ENCODE peak calls at places on chromosome 6, in five cellular contexts. One of them, this sample, is unnamed.

GRCh38 chr6:28347119-28347518 is 2.6 kb upstream of the ZKSCAN3 start:
- DNase-seq in bronchial epithelial cell: no peak
- DNase-seq in epithelial cell of esophagus: no peak
- DNase-seq in activated CD8-positive, alpha-beta memory T cell treated with anti-CD3 and anti-CD28 coated beads for 24 hours: no peak
- DNase-seq in choroid plexus epithelial cell: no peak
- DNase-seq in this sample: no peak

GRCh38 chr6:168793649-168794048 is 352.7 kb downstream of the SMOC2 start:
- DNase-seq in activated CD8-positive, alpha-beta memory T cell treated with anti-CD3 and anti-CD28 coated beads for 24 hours: no peak
- DNase-seq in bronchial epithelial cell: no peak
- DNase-seq in epithelial cell of esophagus: no peak
- DNase-seq in choroid plexus epithelial cell: no peak
- DNase-seq in this sample: no peak

GRCh38 chr6:112511441-112511840 is 164.3 kb downstream of the RFPL4B start:
- DNase-seq in epithelial cell of esophagus: peak
- DNase-seq in activated CD8-positive, alpha-beta memory T cell treated with anti-CD3 and anti-CD28 coated beads for 24 hours: no peak
- DNase-seq in bronchial epithelial cell: peak
- DNase-seq in choroid plexus epithelial cell: no peak
- DNase-seq in this sample: peak

GRCh38 chr6:122567034-122567433 is 43.2 kb upstream of the PKIB start:
- DNase-seq in bronchial epithelial cell: no peak
- DNase-seq in epithelial cell of esophagus: no peak
- DNase-seq in choroid plexus epithelial cell: no peak
- DNase-seq in activated CD8-positive, alpha-beta memory T cell treated with anti-CD3 and anti-CD28 coated beads for 24 hours: no peak
- DNase-seq in this sample: no peak

GRCh38 chr6:79544299-79544927 is 7.2 kb upstream of the LCA5 start:
- DNase-seq in epithelial cell of esophagus: no peak
- DNase-seq in bronchial epithelial cell: no peak
- DNase-seq in choroid plexus epithelial cell: peak
- DNase-seq in activated CD8-positive, alpha-beta memory T cell treated with anti-CD3 and anti-CD28 coated beads for 24 hours: no peak
- DNase-seq in this sample: peak

GRCh38 chr6:73964455-73964854 is 268.5 kb downstream of the CD109 start:
- DNase-seq in activated CD8-positive, alpha-beta memory T cell treated with anti-CD3 and anti-CD28 coated beads for 24 hours: no peak
- DNase-seq in epithelial cell of esophagus: no peak
- DNase-seq in bronchial epithelial cell: no peak
- DNase-seq in choroid plexus epithelial cell: no peak
- DNase-seq in this sample: no peak

GRCh38 chr6:105442369-105442768 is 39.5 kb upstream of the PREP start:
- DNase-seq in choroid plexus epithelial cell: no peak
- DNase-seq in activated CD8-positive, alpha-beta memory T cell treated with anti-CD3 and anti-CD28 coated beads for 24 hours: no peak
- DNase-seq in bronchial epithelial cell: peak
- DNase-seq in epithelial cell of esophagus: no peak
- DNase-seq in this sample: peak

GRCh38 chr6:108945686-108946158 is 97.5 kb downstream of the ARMC2 start:
- DNase-seq in epithelial cell of esophagus: no peak
- DNase-seq in activated CD8-positive, alpha-beta memory T cell treated with anti-CD3 and anti-CD28 coated beads for 24 hours: no peak
- DNase-seq in bronchial epithelial cell: no peak
- DNase-seq in choroid plexus epithelial cell: peak
- DNase-seq in this sample: no peak

GRCh38 chr6:42177514-42178364 is 4.6 kb downstream of the GUCA1A start:
- DNase-seq in bronchial epithelial cell: no peak
- DNase-seq in epithelial cell of esophagus: no peak
- DNase-seq in choroid plexus epithelial cell: no peak
- DNase-seq in activated CD8-positive, alpha-beta memory T cell treated with anti-CD3 and anti-CD28 coated beads for 24 hours: peak
- DNase-seq in this sample: no peak

GRCh38 chr6:47072667-47073066 is 30.5 kb upstream of the ADGRF1 start:
- DNase-seq in bronchial epithelial cell: no peak
- DNase-seq in choroid plexus epithelial cell: no peak
- DNase-seq in epithelial cell of esophagus: no peak
- DNase-seq in activated CD8-positive, alpha-beta memory T cell treated with anti-CD3 and anti-CD28 coated beads for 24 hours: no peak
- DNase-seq in this sample: no peak

GRCh38 chr6:162621246-162621645 is 106.3 kb downstream of the PRKN start:
- DNase-seq in epithelial cell of esophagus: no peak
- DNase-seq in bronchial epithelial cell: peak
- DNase-seq in activated CD8-positive, alpha-beta memory T cell treated with anti-CD3 and anti-CD28 coated beads for 24 hours: no peak
- DNase-seq in choroid plexus epithelial cell: peak
- DNase-seq in this sample: peak

GRCh38 chr6:81075974-81076373 is 676.5 kb downstream of the TENT5A start:
- DNase-seq in bronchial epithelial cell: peak
- DNase-seq in choroid plexus epithelial cell: peak
- DNase-seq in epithelial cell of esophagus: peak
- DNase-seq in activated CD8-positive, alpha-beta memory T cell treated with anti-CD3 and anti-CD28 coated beads for 24 hours: no peak
- DNase-seq in this sample: no peak

GRCh38 chr6:36095497-36096391 is 34.6 kb upstream of the MAPK13 start:
- DNase-seq in activated CD8-positive, alpha-beta memory T cell treated with anti-CD3 and anti-CD28 coated beads for 24 hours: no peak
- DNase-seq in choroid plexus epithelial cell: no peak
- DNase-seq in epithelial cell of esophagus: no peak
- DNase-seq in bronchial epithelial cell: no peak
- DNase-seq in this sample: no peak

GRCh38 chr6:167676000-167676665 is 150.6 kb upstream of the AFDN start:
- DNase-seq in bronchial epithelial cell: no peak
- DNase-seq in choroid plexus epithelial cell: peak
- DNase-seq in activated CD8-positive, alpha-beta memory T cell treated with anti-CD3 and anti-CD28 coated beads for 24 hours: no peak
- DNase-seq in epithelial cell of esophagus: no peak
- DNase-seq in this sample: no peak

GRCh38 chr6:37893262-37893661 is 73.7 kb downstream of the ZFAND3 start:
- DNase-seq in bronchial epithelial cell: no peak
- DNase-seq in activated CD8-positive, alpha-beta memory T cell treated with anti-CD3 and anti-CD28 coated beads for 24 hours: no peak
- DNase-seq in choroid plexus epithelial cell: no peak
- DNase-seq in epithelial cell of esophagus: no peak
- DNase-seq in this sample: no peak

GRCh38 chr6:43768983-43769525 is 957 bp upstream of the VEGFA start:
- DNase-seq in activated CD8-positive, alpha-beta memory T cell treated with anti-CD3 and anti-CD28 coated beads for 24 hours: no peak
- DNase-seq in choroid plexus epithelial cell: peak
- DNase-seq in bronchial epithelial cell: no peak
- DNase-seq in epithelial cell of esophagus: no peak
- DNase-seq in this sample: no peak

GRCh38 chr6:150788135-150788534 is 77.4 kb upstream of the MTHFD1L start:
- DNase-seq in epithelial cell of esophagus: no peak
- DNase-seq in choroid plexus epithelial cell: no peak
- DNase-seq in activated CD8-positive, alpha-beta memory T cell treated with anti-CD3 and anti-CD28 coated beads for 24 hours: no peak
- DNase-seq in bronchial epithelial cell: no peak
- DNase-seq in this sample: no peak

GRCh38 chr6:16624631-16625299 is 136.5 kb downstream of the ATXN1 start:
- DNase-seq in epithelial cell of esophagus: no peak
- DNase-seq in bronchial epithelial cell: no peak
- DNase-seq in activated CD8-positive, alpha-beta memory T cell treated with anti-CD3 and anti-CD28 coated beads for 24 hours: no peak
- DNase-seq in choroid plexus epithelial cell: no peak
- DNase-seq in this sample: peak

GRCh38 chr6:55320691-55321086 is 6.6 kb upstream of the GFRAL start:
- DNase-seq in bronchial epithelial cell: no peak
- DNase-seq in choroid plexus epithelial cell: no peak
- DNase-seq in activated CD8-positive, alpha-beta memory T cell treated with anti-CD3 and anti-CD28 coated beads for 24 hours: no peak
- DNase-seq in epithelial cell of esophagus: no peak
- DNase-seq in this sample: no peak

GRCh38 chr6:3309391-3310050 is 50.8 kb downstream of the PSMG4 start:
- DNase-seq in activated CD8-positive, alpha-beta memory T cell treated with anti-CD3 and anti-CD28 coated beads for 24 hours: no peak
- DNase-seq in choroid plexus epithelial cell: no peak
- DNase-seq in epithelial cell of esophagus: no peak
- DNase-seq in bronchial epithelial cell: no peak
- DNase-seq in this sample: no peak